ENCODE peak calls at places on chromosome 5, in four cellular contexts. J, Z, Q and K are unnamed samples.

GRCh38 chr5:107067391-107067790 is 603.3 kb downstream of the EFNA5 start:
- DNase-seq in J (peak; percentile 57), Z (no peak), Q (peak; percentile 22), K (no peak)

GRCh38 chr5:77881528-77881927 is 105.4 kb upstream of the TBCA start:
- DNase-seq in J (no peak), Z (no peak), Q (no peak), K (no peak)

GRCh38 chr5:169980418-169981053 is at the start of gene INSYN2B:
- DNase-seq in J (peak; percentile 88), Z (no peak), Q (peak; percentile 86), K (no peak)

GRCh38 chr5:171630670-171631065 is 154.9 kb upstream of the SMIM23 start:
- DNase-seq in J (no peak), Z (no peak), Q (no peak), K (no peak)

GRCh38 chr5:54449923-54450322 is 5.6 kb upstream of the HSPB3 start:
- DNase-seq in J (no peak), Z (no peak), Q (no peak), K (no peak)

GRCh38 chr5:169893586-169893985 is 86.7 kb downstream of the INSYN2B start:
- DNase-seq in J (no peak), Z (no peak), Q (no peak), K (no peak)

GRCh38 chr5:142937265-142937877 is 167.2 kb downstream of the ARHGAP26 start:
- DNase-seq in J (no peak), Z (no peak), Q (no peak), K (no peak)

GRCh38 chr5:95794070-95794516 is 28.4 kb downstream of the GLRX start:
- DNase-seq in J (no peak), Z (no peak), Q (no peak), K (peak; percentile 8)

GRCh38 chr5:158285771-158286170 is 426.8 kb upstream of the CLINT1 start:
- DNase-seq in J (no peak), Z (no peak), Q (no peak), K (peak; percentile 68)